ENCODE peak calls at places on chromosomes 4 and X, in five cellular contexts. Z is fibroblast of pulmonary artery, L is ovary, B is neural crest cell, K is type B pancreatic cell. W is an unnamed sample.

GRCh38 chrX:43860646-43861370 is 21.4 kb downstream of the MAOB start:
- DNase-seq in L (no peak), K (no peak), B (no peak), Z (peak; percentile 76), W (no peak)

GRCh38 chr4:13541720-13542576 is 2.4 kb downstream of the NKX3-2 start:
- DNase-seq in Z (no peak), B (no peak), L (no peak), K (peak; percentile 71), W (no peak)

GRCh38 chrX:111507931-111508330 is 3.5 kb upstream of the SERTM2 start:
- DNase-seq in L (no peak), K (no peak), Z (no peak), B (no peak), W (no peak)

GRCh38 chr4:13399257-13399656 is 84.9 kb downstream of the RAB28 start:
- DNase-seq in K (no peak), B (no peak), Z (peak; percentile 41), L (no peak), W (no peak)

GRCh38 chr4:8704632-8705031 is 112.1 kb downstream of the CPZ start:
- DNase-seq in K (peak; percentile 62), L (no peak), Z (no peak), B (no peak), W (no peak)

GRCh38 chr4:184448828-184449227 is 25.5 kb downstream of the IRF2 start:
- DNase-seq in L (peak; percentile 52), Z (peak; percentile 86), B (no peak), K (no peak), W (no peak)

GRCh38 chr4:12723849-12724447 is 760.2 kb downstream of the RAB28 start:
- DNase-seq in K (no peak), L (no peak), B (no peak), Z (peak; percentile 53), W (no peak)

GRCh38 chr4:125322363-125322730 is 7.6 kb downstream of the FAT4 start:
- DNase-seq in Z (peak; percentile 69), B (no peak), K (no peak), L (no peak), W (no peak)

GRCh38 chr4:2246384-2247127 is 4.6 kb upstream of the HAUS3 start:
- DNase-seq in B (peak; percentile 0), L (no peak), Z (no peak), K (no peak), W (no peak)

GRCh38 chr4:37002625-37003024 is 241.9 kb upstream of the NWD2 start:
- DNase-seq in K (no peak), B (no peak), Z (no peak), L (no peak), W (no peak)

GRCh38 chr4:184376136-184376838 is 98.1 kb downstream of the IRF2 start:
- DNase-seq in Z (no peak), B (no peak), K (no peak), L (no peak), W (no peak)

GRCh38 chr4:33625762-33626161 is 2618.6 kb downstream of the ARAP2 start:
- DNase-seq in L (no peak), K (no peak), B (no peak), Z (peak; percentile 11), W (no peak)
- TF ChIP-seq CTCF in L (no peak), K (peak; percentile 21), B (no peak), Z (peak; percentile 15), W (no peak)

DNA sequence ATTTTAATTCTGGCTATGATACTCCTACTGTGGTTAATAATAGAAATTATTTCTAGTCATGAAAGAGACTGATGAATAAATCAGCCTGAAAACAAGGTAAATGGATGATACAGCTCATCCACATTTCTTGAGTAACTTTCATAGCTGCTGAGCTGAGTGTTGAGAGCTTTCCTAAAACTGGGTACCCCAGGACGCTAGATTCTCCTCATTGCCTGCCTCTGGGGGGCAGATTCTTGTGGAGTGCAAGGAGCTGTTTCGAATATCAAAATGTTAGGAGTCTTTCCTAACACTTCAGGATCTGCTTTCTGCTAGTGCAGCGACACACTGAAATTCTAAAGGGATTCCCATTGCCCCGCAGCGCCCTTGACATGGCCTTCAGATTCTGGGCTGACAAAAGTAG is 2.1 kb downstream of the MND1 start:
- DNase-seq in Z (no peak), K (no peak), B (no peak), L (no peak), W (no peak)
- TF ChIP-seq CTCF in Z (peak; percentile 10), K (peak; percentile 24), B (no peak), L (no peak), W (no peak)

GRCh38 chr4:148043990-148044645 is 312.2 kb downstream of the ARHGAP10 start:
- DNase-seq in L (no peak), Z (no peak), B (no peak), K (no peak), W (no peak)

GRCh38 chr4:148041606-148042324 is 309.9 kb downstream of the ARHGAP10 start:
- DNase-seq in B (no peak), Z (no peak), K (no peak), L (no peak), W (no peak)

GRCh38 chr4:148044889-148045352 is 313.0 kb downstream of the ARHGAP10 start:
- DNase-seq in K (no peak), B (no peak), Z (no peak), L (no peak), W (no peak)
- TF ChIP-seq CTCF in K (peak; percentile 27), B (peak; percentile 17), Z (peak; percentile 8), L (no peak), W (no peak)

DNA sequence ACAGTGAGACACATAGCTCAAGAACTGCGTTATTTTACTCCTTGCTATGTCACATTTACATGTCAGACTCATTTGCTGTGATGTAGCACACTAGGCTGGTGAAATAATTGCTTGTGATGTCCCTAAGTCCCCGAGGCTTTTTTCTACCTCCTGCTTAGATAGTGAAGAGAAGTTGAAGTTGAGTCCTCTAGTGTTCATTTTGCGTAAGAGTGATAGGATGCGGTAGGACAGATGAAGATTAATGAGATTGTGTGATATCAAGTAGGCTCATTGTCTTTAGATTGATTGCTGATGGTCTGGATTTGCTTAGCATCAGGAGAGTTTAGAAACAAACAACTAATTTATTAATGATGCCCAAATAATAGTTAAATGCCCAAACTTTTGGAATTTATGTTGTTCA is 173.6 kb upstream of the NUDT6 start:
- DNase-seq in Z (peak; percentile 45), K (no peak), L (no peak), B (no peak), W (no peak)
- TF ChIP-seq CTCF in Z (peak; percentile 43), K (peak; percentile 64), L (no peak), B (peak; percentile 47), W (no peak)

DNA sequence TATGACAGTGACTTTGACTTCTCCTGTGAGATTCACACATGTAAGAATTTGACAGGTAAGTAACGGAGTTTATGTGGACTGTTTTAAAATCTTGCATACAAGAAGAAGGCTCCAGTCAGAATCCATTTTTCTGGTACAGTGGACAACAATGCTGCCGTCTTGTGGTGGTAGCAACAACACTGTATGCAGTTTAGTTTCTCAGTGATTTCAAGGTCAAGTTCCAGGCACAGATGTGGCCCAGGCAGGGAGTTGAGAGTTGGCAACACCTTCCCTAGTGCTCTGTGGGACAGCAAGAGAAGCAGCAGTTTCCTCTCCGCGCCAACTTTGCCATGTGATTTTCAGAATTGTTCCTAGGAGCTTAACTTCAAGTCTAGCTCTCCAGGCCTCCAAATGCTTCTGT is 56.0 kb upstream of the STPG2 start:
- DNase-seq in L (no peak), B (no peak), K (no peak), Z (no peak), W (no peak)
- TF ChIP-seq CTCF in L (no peak), B (no peak), K (no peak), Z (no peak), W (no peak)

DNA sequence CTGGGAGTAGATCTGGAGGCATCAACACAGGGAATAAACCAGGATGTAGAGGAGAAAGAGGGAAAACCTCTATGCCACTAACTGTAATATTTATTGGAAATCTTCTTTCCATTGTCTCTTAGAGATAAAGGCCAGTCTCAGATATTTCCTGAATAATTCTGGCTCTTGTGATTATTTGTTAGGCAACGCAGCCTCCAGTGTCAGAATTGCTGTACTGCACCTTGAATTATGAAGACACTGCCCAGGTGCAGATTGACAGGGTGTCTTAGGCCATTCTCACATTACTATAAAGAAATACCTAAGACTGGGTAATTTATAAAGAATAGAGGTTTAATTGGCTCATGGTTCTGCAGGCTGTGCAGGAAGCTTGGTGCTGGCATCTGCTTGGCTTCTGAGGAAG is 100.7 kb upstream of the ZDHHC15 start:
- DNase-seq in Z (no peak), B (peak; percentile 2), K (no peak), L (no peak), W (no peak)
- TF ChIP-seq CTCF in Z (no peak), B (peak; percentile 53), K (peak; percentile 61), L (no peak), W (no peak)

GRCh38 chr4:158715787-158716186 is 7.4 kb downstream of the PPID start:
- DNase-seq in L (no peak), K (no peak), Z (no peak), B (no peak), W (no peak)

GRCh38 chr4:158714937-158715336 is 8.3 kb downstream of the PPID start:
- DNase-seq in L (no peak), B (no peak), Z (no peak), K (no peak), W (no peak)

DNA sequence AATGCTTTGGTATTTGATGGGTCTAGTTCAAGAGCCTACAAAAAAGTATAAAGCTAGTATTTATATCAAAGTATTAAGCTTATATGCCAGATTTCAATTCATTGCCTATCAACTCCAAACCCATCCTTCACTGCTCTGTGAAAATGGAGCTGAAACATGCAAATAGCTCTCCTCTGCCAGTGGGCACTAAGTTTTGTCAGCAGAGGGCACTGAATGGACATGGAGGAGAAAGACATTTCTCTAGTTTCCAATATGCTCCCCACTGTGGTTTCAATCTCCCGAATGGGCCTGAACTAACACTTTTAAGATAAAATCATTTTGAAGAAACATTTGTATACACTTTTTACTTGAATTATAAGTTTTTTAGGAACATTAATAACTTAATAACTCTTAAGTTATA is 12.4 kb downstream of the PPID start:
- DNase-seq in B (no peak), K (no peak), L (no peak), Z (peak; percentile 29), W (no peak)
- TF ChIP-seq CTCF in B (no peak), K (peak; percentile 28), L (no peak), Z (peak; percentile 29), W (no peak)

GRCh38 chr4:109234596-109234995 is 67.9 kb downstream of the COL25A1 start:
- DNase-seq in B (no peak), L (no peak), Z (no peak), K (no peak), W (no peak)

GRCh38 chr4:109229028-109229427 is 73.4 kb downstream of the COL25A1 start:
- DNase-seq in L (no peak), Z (no peak), B (no peak), K (no peak), W (no peak)

GRCh38 chr4:109232666-109233065 is 69.8 kb downstream of the COL25A1 start:
- DNase-seq in L (no peak), K (no peak), Z (no peak), B (no peak), W (no peak)

GRCh38 chr4:109233585-109233984 is 68.9 kb downstream of the COL25A1 start:
- DNase-seq in B (no peak), L (no peak), Z (no peak), K (no peak), W (no peak)

DNA sequence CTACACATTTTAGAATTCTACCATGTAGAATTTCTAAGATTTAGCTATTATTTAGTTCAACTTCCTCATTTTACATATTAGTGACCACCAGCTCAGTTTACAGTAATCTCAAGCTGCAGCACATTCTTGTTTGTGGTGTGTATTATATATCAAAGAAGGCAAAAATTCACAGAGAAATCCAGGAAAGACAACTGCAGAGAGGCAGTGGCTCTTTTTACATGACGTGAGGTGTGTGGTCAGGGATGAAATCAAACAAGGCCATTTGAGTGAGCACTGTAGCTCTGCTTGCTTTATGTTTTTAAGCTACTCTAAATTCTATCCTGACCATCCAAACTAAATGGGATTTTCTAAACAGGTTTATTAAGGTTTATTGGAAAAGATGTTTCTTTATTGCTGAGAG is 71.1 kb downstream of the COL25A1 start:
- DNase-seq in L (no peak), B (no peak), K (no peak), Z (no peak), W (no peak)
- TF ChIP-seq CTCF in L (no peak), B (no peak), K (no peak), Z (no peak), W (no peak)

W was measured in mesothelial cell of epicardium.